ENCODE peak calls at places on chromosomes 4 and X, in five cellular contexts. One of them, this sample, is unnamed.

GRCh38 chrX:55007633-55008032 is 7.5 kb downstream of the APEX2 start:
- DNase-seq in spleen: no peak
- DNase-seq in HCT116: no peak
- DNase-seq in CD8-positive, alpha-beta memory T cell: no peak
- DNase-seq in lower lobe of right lung: no peak
- DNase-seq in this sample: no peak

GRCh38 chr4:151644625-151645024 is 116.2 kb downstream of the GATB start:
- DNase-seq in lower lobe of right lung: no peak
- DNase-seq in spleen: no peak
- DNase-seq in HCT116: peak; percentile 10
- DNase-seq in CD8-positive, alpha-beta memory T cell: no peak
- DNase-seq in this sample: no peak

GRCh38 chr4:60605651-60606354 is 594.3 kb upstream of the ADGRL3 start:
- DNase-seq in spleen: no peak
- DNase-seq in lower lobe of right lung: no peak
- DNase-seq in CD8-positive, alpha-beta memory T cell: no peak
- DNase-seq in HCT116: no peak
- DNase-seq in this sample: no peak

GRCh38 chrX:151754042-151754419 is 19.5 kb downstream of the CNGA2 start:
- DNase-seq in CD8-positive, alpha-beta memory T cell: no peak
- DNase-seq in spleen: peak; percentile 61
- DNase-seq in HCT116: peak; percentile 10
- DNase-seq in lower lobe of right lung: no peak
- DNase-seq in this sample: no peak

GRCh38 chr4:13511101-13511500 is 27.0 kb upstream of the RAB28 start:
- DNase-seq in CD8-positive, alpha-beta memory T cell: no peak
- DNase-seq in HCT116: no peak
- DNase-seq in lower lobe of right lung: no peak
- DNase-seq in spleen: no peak
- DNase-seq in this sample: no peak

GRCh38 chr4:124753941-124754581 is 41.5 kb upstream of the ANKRD50 start:
- DNase-seq in CD8-positive, alpha-beta memory T cell: no peak
- DNase-seq in lower lobe of right lung: peak; percentile 57
- DNase-seq in HCT116: no peak
- DNase-seq in spleen: no peak
- DNase-seq in this sample: no peak

GRCh38 chr4:119000400-119000799 is 111.7 kb downstream of the SYNPO2 start:
- DNase-seq in lower lobe of right lung: no peak
- DNase-seq in spleen: no peak
- DNase-seq in HCT116: no peak
- DNase-seq in CD8-positive, alpha-beta memory T cell: no peak
- DNase-seq in this sample: peak; percentile 51

GRCh38 chr4:73257242-73257994 is 1.2 kb downstream of the ANKRD17 start:
- DNase-seq in lower lobe of right lung: peak; percentile 69
- DNase-seq in spleen: peak; percentile 78
- DNase-seq in HCT116: peak; percentile 70
- DNase-seq in CD8-positive, alpha-beta memory T cell: peak; percentile 58
- DNase-seq in this sample: peak; percentile 72

GRCh38 chr4:15106417-15106816 is 104.1 kb downstream of the CPEB2 start:
- DNase-seq in HCT116: no peak
- DNase-seq in lower lobe of right lung: no peak
- DNase-seq in spleen: no peak
- DNase-seq in CD8-positive, alpha-beta memory T cell: no peak
- DNase-seq in this sample: no peak

GRCh38 chr4:39339968-39340367 is 26.2 kb downstream of the RFC1 start:
- DNase-seq in CD8-positive, alpha-beta memory T cell: no peak
- DNase-seq in HCT116: no peak
- DNase-seq in spleen: no peak
- DNase-seq in lower lobe of right lung: no peak
- DNase-seq in this sample: no peak

GRCh38 chrX:111869639-111870034 is 6.3 kb upstream of the TRPC5OS start:
- DNase-seq in lower lobe of right lung: no peak
- DNase-seq in spleen: no peak
- DNase-seq in HCT116: peak; percentile 16
- DNase-seq in CD8-positive, alpha-beta memory T cell: no peak
- DNase-seq in this sample: no peak

GRCh38 chr4:162274354-162274753 is 110.6 kb upstream of the FSTL5 start:
- DNase-seq in lower lobe of right lung: no peak
- DNase-seq in CD8-positive, alpha-beta memory T cell: no peak
- DNase-seq in HCT116: no peak
- DNase-seq in spleen: no peak
- DNase-seq in this sample: peak; percentile 28

GRCh38 chr4:78131403-78131802 is 74.3 kb downstream of the FRAS1 start:
- DNase-seq in HCT116: no peak
- DNase-seq in CD8-positive, alpha-beta memory T cell: no peak
- DNase-seq in spleen: no peak
- DNase-seq in lower lobe of right lung: no peak
- DNase-seq in this sample: no peak

GRCh38 chr4:140813804-140814203 is 57.6 kb upstream of the TBC1D9 start:
- DNase-seq in HCT116: no peak
- DNase-seq in CD8-positive, alpha-beta memory T cell: no peak
- DNase-seq in lower lobe of right lung: no peak
- DNase-seq in spleen: no peak
- DNase-seq in this sample: no peak

GRCh38 chr4:88382621-88383020 is 4.0 kb downstream of the HERC6 start:
- DNase-seq in CD8-positive, alpha-beta memory T cell: peak; percentile 71
- DNase-seq in spleen: no peak
- DNase-seq in lower lobe of right lung: no peak
- DNase-seq in HCT116: no peak
- DNase-seq in this sample: no peak

GRCh38 chr4:8365353-8365752 is 75.2 kb downstream of the ACOX3 start:
- DNase-seq in CD8-positive, alpha-beta memory T cell: no peak
- DNase-seq in lower lobe of right lung: peak; percentile 34
- DNase-seq in HCT116: no peak
- DNase-seq in spleen: peak; percentile 64
- DNase-seq in this sample: peak; percentile 23

GRCh38 chr4:165609653-165610052 is 230.8 kb downstream of the CPE start:
- DNase-seq in CD8-positive, alpha-beta memory T cell: no peak
- DNase-seq in lower lobe of right lung: no peak
- DNase-seq in spleen: no peak
- DNase-seq in HCT116: no peak
- DNase-seq in this sample: no peak

GRCh38 chr4:125736057-125736456 is 421.3 kb downstream of the FAT4 start:
- DNase-seq in spleen: no peak
- DNase-seq in HCT116: no peak
- DNase-seq in CD8-positive, alpha-beta memory T cell: no peak
- DNase-seq in lower lobe of right lung: no peak
- DNase-seq in this sample: no peak

GRCh38 chr4:175935016-175935661 is 123.1 kb upstream of the GPM6A start:
- DNase-seq in CD8-positive, alpha-beta memory T cell: no peak
- DNase-seq in lower lobe of right lung: no peak
- DNase-seq in HCT116: peak; percentile 72
- DNase-seq in spleen: no peak
- DNase-seq in this sample: no peak

GRCh38 chrX:85244411-85245210 is 820 bp downstream of the ZNF711 start:
- DNase-seq in spleen: peak; percentile 61
- DNase-seq in CD8-positive, alpha-beta memory T cell: peak; percentile 1
- DNase-seq in lower lobe of right lung: peak; percentile 36
- DNase-seq in HCT116: no peak
- DNase-seq in this sample: no peak

GRCh38 chrX:45537936-45538335 is 337.3 kb upstream of the DIPK2B start:
- DNase-seq in CD8-positive, alpha-beta memory T cell: no peak
- DNase-seq in HCT116: no peak
- DNase-seq in spleen: no peak
- DNase-seq in lower lobe of right lung: no peak
- DNase-seq in this sample: no peak

GRCh38 chr4:76377922-76378321 is 43.0 kb downstream of the CCDC158 start:
- DNase-seq in lower lobe of right lung: peak; percentile 55
- DNase-seq in HCT116: peak; percentile 39
- DNase-seq in spleen: no peak
- DNase-seq in CD8-positive, alpha-beta memory T cell: peak; percentile 15
- DNase-seq in this sample: no peak

GRCh38 chrX:151753313-151754041 is 18.9 kb downstream of the CNGA2 start:
- DNase-seq in lower lobe of right lung: peak; percentile 58
- DNase-seq in HCT116: peak; percentile 13
- DNase-seq in spleen: peak; percentile 74
- DNase-seq in CD8-positive, alpha-beta memory T cell: no peak
- DNase-seq in this sample: peak; percentile 48

GRCh38 chrX:154351183-154352011 is 23.0 kb downstream of the FLNA start:
- DNase-seq in spleen: peak; percentile 88
- DNase-seq in lower lobe of right lung: peak; percentile 54
- DNase-seq in HCT116: no peak
- DNase-seq in CD8-positive, alpha-beta memory T cell: peak; percentile 81
- DNase-seq in this sample: no peak

GRCh38 chr4:41120297-41121217 is 93.8 kb downstream of the APBB2 start:
- DNase-seq in lower lobe of right lung: peak; percentile 56
- DNase-seq in spleen: no peak
- DNase-seq in CD8-positive, alpha-beta memory T cell: no peak
- DNase-seq in HCT116: no peak
- DNase-seq in this sample: peak; percentile 39

GRCh38 chrX:103376118-103376978 is at the start of gene BEX3:
- DNase-seq in HCT116: no peak
- DNase-seq in spleen: peak; percentile 79
- DNase-seq in lower lobe of right lung: peak; percentile 68
- DNase-seq in CD8-positive, alpha-beta memory T cell: peak; percentile 15
- DNase-seq in this sample: peak; percentile 63

GRCh38 chrX:10296581-10296980 is 139.8 kb downstream of the CLCN4 start:
- DNase-seq in lower lobe of right lung: no peak
- DNase-seq in spleen: no peak
- DNase-seq in HCT116: no peak
- DNase-seq in CD8-positive, alpha-beta memory T cell: no peak
- DNase-seq in this sample: no peak

GRCh38 chrX:154433605-154434004 is 3.3 kb upstream of the GDI1 start:
- DNase-seq in lower lobe of right lung: no peak
- DNase-seq in HCT116: no peak
- DNase-seq in spleen: peak; percentile 76
- DNase-seq in CD8-positive, alpha-beta memory T cell: no peak
- DNase-seq in this sample: no peak

GRCh38 chr4:24915121-24915922 is 2.5 kb upstream of the CCDC149 start:
- DNase-seq in lower lobe of right lung: no peak
- DNase-seq in spleen: no peak
- DNase-seq in HCT116: no peak
- DNase-seq in CD8-positive, alpha-beta memory T cell: no peak
- DNase-seq in this sample: no peak

GRCh38 chrX:12360991-12361598 is 222.8 kb downstream of the FRMPD4 start:
- DNase-seq in HCT116: no peak
- DNase-seq in CD8-positive, alpha-beta memory T cell: no peak
- DNase-seq in spleen: no peak
- DNase-seq in lower lobe of right lung: no peak
- DNase-seq in this sample: no peak

GRCh38 chr4:100828986-100829685 is 311.3 kb upstream of the EMCN start:
- DNase-seq in spleen: no peak
- DNase-seq in lower lobe of right lung: no peak
- DNase-seq in CD8-positive, alpha-beta memory T cell: no peak
- DNase-seq in HCT116: no peak
- DNase-seq in this sample: no peak

GRCh38 chrX:80648023-80648422 is 161.7 kb downstream of the BRWD3 start:
- DNase-seq in lower lobe of right lung: no peak
- DNase-seq in CD8-positive, alpha-beta memory T cell: no peak
- DNase-seq in spleen: no peak
- DNase-seq in HCT116: no peak
- DNase-seq in this sample: no peak

GRCh38 chrX:115622534-115622933 is 61.6 kb downstream of the PLS3 start:
- DNase-seq in CD8-positive, alpha-beta memory T cell: no peak
- DNase-seq in spleen: no peak
- DNase-seq in lower lobe of right lung: no peak
- DNase-seq in HCT116: no peak
- DNase-seq in this sample: no peak

GRCh38 chrX:115624916-115625315 is 63.9 kb downstream of the PLS3 start:
- DNase-seq in HCT116: no peak
- DNase-seq in spleen: no peak
- DNase-seq in lower lobe of right lung: no peak
- DNase-seq in CD8-positive, alpha-beta memory T cell: no peak
- DNase-seq in this sample: no peak

GRCh38 chrX:115630204-115630603 is 69.2 kb downstream of the PLS3 start:
- DNase-seq in spleen: no peak
- DNase-seq in lower lobe of right lung: no peak
- DNase-seq in CD8-positive, alpha-beta memory T cell: no peak
- DNase-seq in HCT116: no peak
- DNase-seq in this sample: no peak

GRCh38 chrX:115625577-115626301 is 64.8 kb downstream of the PLS3 start:
- DNase-seq in spleen: no peak
- DNase-seq in CD8-positive, alpha-beta memory T cell: no peak
- DNase-seq in lower lobe of right lung: no peak
- DNase-seq in HCT116: no peak
- DNase-seq in this sample: no peak
- H3K4me1 ChIP-seq in spleen: no peaks in the 10 kb centered on the region
- H3K4me1 ChIP-seq in CD8-positive, alpha-beta memory T cell: no peaks in the 10 kb centered on the region
- H3K4me1 ChIP-seq in lower lobe of right lung: no peaks in the 10 kb centered on the region
- H3K4me1 ChIP-seq in HCT116: no peaks in the 10 kb centered on the region
- H3K4me1 ChIP-seq in this sample: peaks cover 7% of the 10 kb centered on the region

GRCh38 chrX:110318664-110318968 is 731 bp upstream of the AMMECR1 start:
- DNase-seq in lower lobe of right lung: no peak
- DNase-seq in HCT116: no peak
- DNase-seq in spleen: no peak
- DNase-seq in CD8-positive, alpha-beta memory T cell: no peak
- DNase-seq in this sample: no peak
- H3K4me1 ChIP-seq in lower lobe of right lung: no peaks in the 10 kb centered on the region
- H3K4me1 ChIP-seq in HCT116: peaks cover 14% of the 10 kb centered on the region
- H3K4me1 ChIP-seq in spleen: peaks cover 37% of the 10 kb centered on the region
- H3K4me1 ChIP-seq in CD8-positive, alpha-beta memory T cell: peaks cover 14% of the 10 kb centered on the region
- H3K4me1 ChIP-seq in this sample: peaks cover 4% of the 10 kb centered on the region

GRCh38 chrX:42117318-42117717 is 194.0 kb upstream of the CASK start:
- DNase-seq in HCT116: no peak
- DNase-seq in CD8-positive, alpha-beta memory T cell: no peak
- DNase-seq in spleen: no peak
- DNase-seq in lower lobe of right lung: no peak
- DNase-seq in this sample: no peak
- H3K4me1 ChIP-seq in HCT116: peaks cover 6% of the 10 kb centered on the region
- H3K4me1 ChIP-seq in CD8-positive, alpha-beta memory T cell: no peaks in the 10 kb centered on the region
- H3K4me1 ChIP-seq in spleen: no peaks in the 10 kb centered on the region
- H3K4me1 ChIP-seq in lower lobe of right lung: no peaks in the 10 kb centered on the region
- H3K4me1 ChIP-seq in this sample: no peaks in the 10 kb centered on the region

GRCh38 chr4:185895866-185896265 is 83.9 kb upstream of the SORBS2 start:
- DNase-seq in lower lobe of right lung: no peak
- DNase-seq in HCT116: no peak
- DNase-seq in CD8-positive, alpha-beta memory T cell: no peak
- DNase-seq in spleen: no peak
- DNase-seq in this sample: no peak

GRCh38 chr4:185896832-185897475 is 85.0 kb upstream of the SORBS2 start:
- DNase-seq in spleen: no peak
- DNase-seq in CD8-positive, alpha-beta memory T cell: no peak
- DNase-seq in HCT116: no peak
- DNase-seq in lower lobe of right lung: no peak
- DNase-seq in this sample: no peak

GRCh38 chr4:185899833-185900232 is 87.8 kb upstream of the SORBS2 start:
- DNase-seq in CD8-positive, alpha-beta memory T cell: no peak
- DNase-seq in lower lobe of right lung: no peak
- DNase-seq in HCT116: no peak
- DNase-seq in spleen: no peak
- DNase-seq in this sample: no peak

GRCh38 chr4:185895351-185895750 is 83.4 kb upstream of the SORBS2 start:
- DNase-seq in spleen: no peak
- DNase-seq in HCT116: no peak
- DNase-seq in CD8-positive, alpha-beta memory T cell: no peak
- DNase-seq in lower lobe of right lung: no peak
- DNase-seq in this sample: no peak

DNA sequence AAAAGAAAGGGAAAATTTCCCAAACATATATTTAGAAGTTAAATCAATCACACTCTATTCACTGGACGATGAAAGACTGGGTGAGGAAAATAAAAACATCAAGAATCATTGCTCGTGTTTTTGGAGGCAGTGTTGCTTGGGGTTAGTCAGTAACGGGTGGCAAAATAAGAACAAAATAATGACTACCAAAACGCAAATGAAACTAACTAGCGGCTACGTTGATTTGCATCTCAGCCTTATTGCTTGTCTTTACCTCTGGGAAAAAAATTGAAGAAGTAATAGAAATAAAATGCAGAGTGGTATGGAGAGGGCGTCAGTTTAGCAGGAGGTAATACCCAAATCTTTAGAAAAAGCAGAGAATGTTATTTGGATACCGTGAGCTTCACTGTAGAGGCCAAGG is 86.4 kb upstream of the SORBS2 start:
- DNase-seq in CD8-positive, alpha-beta memory T cell: no peak
- DNase-seq in lower lobe of right lung: no peak
- DNase-seq in HCT116: no peak
- DNase-seq in spleen: no peak
- DNase-seq in this sample: no peak
- H3K4me1 ChIP-seq in CD8-positive, alpha-beta memory T cell: no peaks in the 10 kb centered on the region
- H3K4me1 ChIP-seq in lower lobe of right lung: no peaks in the 10 kb centered on the region
- H3K4me1 ChIP-seq in HCT116: no peaks in the 10 kb centered on the region
- H3K4me1 ChIP-seq in spleen: no peaks in the 10 kb centered on the region
- H3K4me1 ChIP-seq in this sample: no peaks in the 10 kb centered on the region

This sample was measured in heart left ventricle.